ENCODE peak calls at places on chromosomes 7 and 10, in five cellular contexts. N is IMR-90, J is brain microvascular endothelial cell, U is dorsolateral prefrontal cortex, W is upper lobe of left lung. O is an unnamed sample.

GRCh38 chr7:36820527-36821170 is 96.4 kb upstream of the AOAH start:
- DNase-seq in J (no peak), W (no peak), U (no peak), N (no peak), O (no peak)

GRCh38 chr7:81416648-81417047 is 353.2 kb downstream of the HGF start:
- DNase-seq in W (no peak), U (no peak), N (no peak), J (no peak), O (no peak)

GRCh38 chr10:132746801-132747625 is 38.9 kb downstream of the NKX6-2 start:
- DNase-seq in J (no peak), W (no peak), N (no peak), U (no peak), O (no peak)

GRCh38 chr7:118281196-118281595 is 56.7 kb downstream of the ANKRD7 start:
- DNase-seq in U (no peak), W (no peak), N (no peak), J (peak), O (no peak)

GRCh38 chr10:27392606-27393005 is 111.5 kb upstream of the RAB18 start:
- DNase-seq in U (no peak), W (no peak), N (no peak), J (no peak), O (no peak)

GRCh38 chr10:131882151-131882550 is 18.7 kb upstream of the PPP2R2D start:
- DNase-seq in U (no peak), J (no peak), W (no peak), N (no peak), O (no peak)

GRCh38 chr10:28331821-28332220 is 29.0 kb upstream of the MPP7 start:
- DNase-seq in J (peak), N (peak), U (no peak), W (no peak), O (peak)

GRCh38 chr10:109939253-109939961 is 16.1 kb upstream of the XPNPEP1 start:
- DNase-seq in N (no peak), J (no peak), W (no peak), U (no peak), O (no peak)

GRCh38 chr7:149320313-149321124 is 58.5 kb downstream of the ZNF783 start:
- DNase-seq in U (no peak), N (no peak), W (no peak), J (no peak), O (no peak)

GRCh38 chr10:68636335-68636734 is 76.2 kb downstream of the TET1 start:
- DNase-seq in U (no peak), N (no peak), J (no peak), W (no peak), O (no peak)

GRCh38 chr10:45280113-45280512 is 35.3 kb downstream of the OR13A1 start:
- DNase-seq in W (no peak), U (no peak), N (no peak), J (no peak), O (no peak)

GRCh38 chr10:58590152-58590551 is 77.5 kb downstream of the BICC1 start:
- DNase-seq in U (no peak), J (peak), N (peak), W (peak), O (peak)

GRCh38 chr10:98858525-98858924 is 377.1 kb downstream of the HPSE2 start:
- DNase-seq in U (no peak), W (no peak), N (peak), J (no peak), O (no peak)

GRCh38 chr7:46933596-46933995 is 648.3 kb downstream of the TNS3 start:
- DNase-seq in W (no peak), J (no peak), U (no peak), N (no peak), O (peak)

GRCh38 chr10:9189448-9189847 is 1135.0 kb downstream of the GATA3 start:
- DNase-seq in W (no peak), N (no peak), J (no peak), U (no peak), O (no peak)

GRCh38 chr10:9814285-9814866 is 1203.3 kb upstream of the CELF2 start:
- DNase-seq in W (no peak), J (peak), U (no peak), N (peak), O (no peak)

GRCh38 chr7:72254455-72254854 is 157.7 kb downstream of the CALN1 start:
- DNase-seq in J (no peak), N (no peak), W (no peak), U (no peak), O (no peak)

GRCh38 chr10:79242620-79243152 is 104.6 kb upstream of the PPIF start:
- DNase-seq in U (peak), N (peak), W (peak), J (peak), O (no peak)

GRCh38 chr7:92794386-92794785 is 42.0 kb downstream of the CDK6 start:
- DNase-seq in W (no peak), U (no peak), J (no peak), N (no peak), O (no peak)

GRCh38 chr7:15571303-15571878 is 9.6 kb upstream of the AGMO start:
- DNase-seq in U (no peak), W (no peak), N (peak), J (peak), O (no peak)

GRCh38 chr7:105876964-105877601 is 684 bp upstream of the ATXN7L1 start:
- DNase-seq in W (peak), N (peak), U (peak), J (peak), O (no peak)

GRCh38 chr7:85535974-85536729 is 349.3 kb upstream of the SEMA3D start:
- DNase-seq in W (no peak), U (no peak), N (peak), J (no peak), O (no peak)

GRCh38 chr7:55964802-55965470 is 551 bp downstream of the NIPSNAP2 start:
- DNase-seq in U (peak), J (peak), W (peak), N (peak), O (no peak)

DNA sequence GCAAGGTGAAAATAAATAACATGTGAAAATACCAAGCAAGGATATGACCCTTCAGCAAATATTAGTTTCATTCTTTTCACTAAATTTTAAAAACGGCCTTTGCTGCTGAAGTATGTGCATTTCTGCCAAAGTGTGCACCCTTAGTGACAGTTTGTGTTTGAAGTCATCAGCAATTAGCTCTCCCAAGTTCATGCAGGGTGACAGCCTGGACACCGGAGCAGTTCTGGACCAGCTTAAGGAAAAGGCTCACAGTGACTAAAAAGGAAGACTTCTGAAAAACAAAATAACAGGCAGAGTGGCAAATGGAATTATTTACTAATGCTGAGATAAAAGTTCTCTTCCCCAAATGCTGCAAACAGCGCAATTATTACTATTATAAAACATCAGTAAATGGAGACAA is 69.3 kb upstream of the NEBL start:
- DNase-seq in W (no peak), J (no peak), U (no peak), N (no peak), O (no peak)
- TF ChIP-seq CTCF in W (no peak), J (no peak), U (no peak), N (no peak), O (no peak)

GRCh38 chr7:39083781-39084180 is 106.1 kb downstream of the POU6F2 start:
- DNase-seq in W (no peak), J (no peak), N (no peak), U (no peak), O (no peak)

GRCh38 chr7:39085590-39086049 is 107.9 kb downstream of the POU6F2 start:
- DNase-seq in W (peak), U (peak), N (no peak), J (peak), O (no peak)

GRCh38 chr7:39086638-39087360 is 109.1 kb downstream of the POU6F2 start:
- DNase-seq in J (no peak), U (no peak), N (no peak), W (no peak), O (no peak)

GRCh38 chr7:39084344-39084743 is 106.6 kb downstream of the POU6F2 start:
- DNase-seq in J (no peak), W (no peak), N (no peak), U (no peak), O (no peak)

GRCh38 chr7:39085189-39085588 is 107.5 kb downstream of the POU6F2 start:
- DNase-seq in N (no peak), W (no peak), J (no peak), U (no peak), O (no peak)
- H3K4me3 ChIP-seq in N (no peak), W (peak), J (no peak), U (peak), O (no peak)

GRCh38 chr10:104472505-104472904 is 118.9 kb downstream of the CFAP58 start:
- DNase-seq in W (no peak), N (peak), U (no peak), J (peak), O (no peak)
- TF ChIP-seq CTCF in W (no peak), N (no peak), U (no peak), J (no peak), O (no peak)

DNA sequence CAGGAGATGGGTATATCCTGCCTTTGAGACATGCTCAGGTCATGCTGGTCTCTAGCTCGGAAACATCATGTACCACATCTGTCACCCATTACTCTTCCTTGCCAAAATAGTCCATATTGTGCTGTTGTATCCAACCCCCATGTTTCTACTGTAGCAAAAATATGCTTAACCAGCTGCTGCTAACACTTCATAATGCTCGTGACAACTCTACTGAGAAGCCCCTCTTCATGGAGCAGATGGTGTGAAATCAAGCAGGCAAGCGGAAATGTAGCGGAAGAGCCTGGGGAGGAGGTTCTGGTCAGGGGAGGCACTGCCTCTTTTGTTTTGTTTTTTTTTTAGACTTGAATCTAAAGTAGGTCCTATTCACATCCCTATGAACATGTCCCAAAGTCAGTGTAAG is 82.9 kb downstream of the NPY start:
- DNase-seq in J (no peak), N (no peak), U (no peak), W (no peak), O (no peak)
- H3K4me3 ChIP-seq in J (no peak), N (no peak), U (no peak), W (no peak), O (no peak)

GRCh38 chr10:78035437-78035836 is 1.8 kb downstream of the RPS24 start:
- DNase-seq in W (no peak), U (no peak), J (no peak), N (no peak), O (no peak)
- TF ChIP-seq CTCF in W (no peak), U (no peak), J (no peak), N (no peak), O (no peak)

GRCh38 chr10:30357075-30357801 is 8.2 kb upstream of the MTPAP start:
- DNase-seq in U (no peak), W (no peak), J (no peak), N (no peak), O (no peak)
- H3K4me3 ChIP-seq in U (no peak), W (no peak), J (no peak), N (no peak), O (no peak)

DNA sequence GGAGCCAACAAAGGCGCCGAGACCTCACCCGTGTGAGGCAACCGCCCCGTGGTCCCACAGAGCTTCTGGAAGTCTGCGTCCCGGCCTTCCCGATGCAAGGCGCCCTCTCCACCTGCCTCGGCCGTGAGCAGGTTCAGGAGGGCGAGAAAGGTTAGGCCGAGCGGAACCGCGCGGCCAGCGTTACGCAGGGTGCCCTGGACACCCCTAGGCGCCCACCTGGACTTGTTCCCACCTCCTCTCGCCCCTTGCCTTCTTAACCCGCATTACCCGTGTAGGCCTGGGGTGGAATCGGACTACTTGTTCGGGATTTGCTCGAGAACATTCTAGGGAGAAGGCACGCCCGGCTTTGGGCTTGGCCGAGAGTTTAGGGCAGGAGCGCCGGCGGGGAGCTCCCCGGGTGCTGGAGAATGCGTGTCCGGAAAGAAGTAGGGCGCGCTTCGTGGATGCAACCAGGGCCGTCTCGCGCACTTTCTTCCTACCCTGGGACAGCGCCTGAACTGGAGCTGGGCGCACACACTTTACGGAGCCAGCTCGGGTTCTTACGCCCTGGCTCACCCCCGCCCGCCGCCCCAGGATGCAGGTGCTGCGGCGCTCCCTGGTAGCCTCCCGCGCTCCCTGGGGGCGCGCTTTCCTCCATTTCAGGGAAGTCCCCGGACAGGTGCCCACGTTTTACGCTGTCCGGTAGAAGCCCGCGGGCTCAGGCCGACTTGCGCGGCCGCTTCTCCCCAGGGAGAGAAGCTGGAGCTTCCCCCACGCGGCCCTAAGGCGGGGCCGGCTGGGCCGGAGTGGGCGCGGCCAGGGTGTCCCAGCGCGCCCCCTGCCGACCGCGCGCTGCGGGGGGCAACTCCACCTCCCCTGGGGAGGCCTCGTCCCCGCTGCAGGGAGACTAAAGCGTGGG is 74.5 kb downstream of the INSIG1 start:
- DNase-seq in J (no peak), W (no peak), U (peak), N (no peak), O (no peak)
- TF ChIP-seq CTCF in J (no peak), W (peak), U (no peak), N (peak), O (no peak)

GRCh38 chr7:154343778-154344412 is 291.7 kb downstream of the DPP6 start:
- DNase-seq in U (no peak), W (no peak), J (no peak), N (no peak), O (no peak)

GRCh38 chr7:154342971-154343633 is 290.9 kb downstream of the DPP6 start:
- DNase-seq in J (no peak), U (no peak), N (no peak), W (no peak), O (no peak)

GRCh38 chr7:154345093-154345492 is 292.9 kb downstream of the DPP6 start:
- DNase-seq in N (no peak), W (no peak), U (no peak), J (no peak), O (no peak)

GRCh38 chr7:154350892-154351291 is 298.7 kb downstream of the DPP6 start:
- DNase-seq in W (no peak), J (no peak), N (no peak), U (no peak), O (no peak)

DNA sequence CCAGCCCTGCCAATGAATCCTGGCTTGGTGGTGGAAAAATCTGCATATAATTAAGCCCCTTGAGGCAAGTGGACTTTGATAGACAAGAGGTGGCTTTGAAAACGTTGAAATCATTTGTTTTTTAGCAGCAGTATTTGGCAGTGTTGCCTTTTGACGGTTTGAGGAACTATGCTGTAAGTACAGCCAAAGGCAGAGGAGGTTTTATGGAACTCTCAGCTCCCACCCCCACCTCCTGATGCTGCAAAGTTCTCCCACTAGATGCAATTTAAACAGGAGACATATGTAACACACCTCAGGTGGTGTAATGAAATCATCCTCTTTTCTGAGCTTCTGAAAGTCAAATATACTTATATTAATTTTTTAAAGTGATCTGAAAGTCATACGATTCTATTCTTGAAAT is 295.7 kb downstream of the DPP6 start:
- DNase-seq in J (no peak), N (no peak), U (no peak), W (no peak), O (no peak)
- H3K4me3 ChIP-seq in J (no peak), N (no peak), U (no peak), W (no peak), O (no peak)

DNA sequence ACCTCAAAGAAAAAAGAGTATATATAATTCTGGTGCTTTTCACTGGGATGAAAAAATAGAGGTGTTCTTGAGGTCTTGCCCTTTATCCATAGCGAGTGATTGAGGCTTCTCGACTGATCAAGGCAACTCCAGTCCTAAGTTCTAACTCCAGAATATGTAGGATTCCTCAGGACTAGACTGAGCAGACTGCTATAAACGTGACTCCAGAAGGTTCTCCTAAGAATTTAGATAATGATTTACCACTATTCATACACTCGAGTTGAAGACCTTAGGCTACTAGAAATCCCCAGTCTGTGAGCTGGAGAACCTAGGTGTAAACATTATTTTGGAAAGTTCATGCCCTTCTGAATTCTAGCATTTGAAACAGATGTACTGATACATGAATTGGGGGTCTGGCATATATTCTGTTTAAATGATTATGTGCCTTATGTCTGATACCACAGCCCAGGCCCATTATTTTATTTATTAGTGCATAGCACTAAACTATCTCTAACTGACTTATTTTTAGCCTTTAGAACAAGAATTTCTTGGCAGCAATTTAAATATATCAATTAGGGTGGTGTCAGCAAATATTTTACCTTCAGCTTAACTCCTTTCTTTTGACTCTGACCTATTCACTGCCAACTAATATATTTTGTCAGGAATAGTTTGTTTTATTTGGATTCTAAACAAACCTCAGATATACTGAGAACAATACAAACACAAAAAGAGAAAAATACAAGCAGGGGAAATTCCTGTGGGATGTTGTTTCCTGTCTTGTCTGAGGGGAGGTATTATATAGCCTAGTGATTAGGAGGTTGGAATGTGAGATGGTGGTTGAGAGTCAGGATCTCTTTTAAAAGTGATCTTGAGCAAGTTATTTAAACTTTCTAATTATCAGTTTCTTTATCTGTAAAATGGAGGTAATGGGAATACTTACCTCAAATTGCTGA is 75.8 kb downstream of the PODXL start:
- DNase-seq in N (no peak), J (peak), W (no peak), U (no peak), O (peak)
- TF ChIP-seq CTCF in N (no peak), J (no peak), W (no peak), U (no peak), O (no peak)

GRCh38 chr7:21427861-21428641 is at the start of gene SP4:
- DNase-seq in J (peak), W (peak), N (peak), U (peak), O (peak)

GRCh38 chr7:21429021-21429420 is 1.1 kb downstream of the SP4 start:
- DNase-seq in J (no peak), N (no peak), W (no peak), U (no peak), O (no peak)

GRCh38 chr7:21428642-21428941 is 709 bp downstream of the SP4 start:
- DNase-seq in W (no peak), J (no peak), N (no peak), U (no peak), O (no peak)

GRCh38 chr7:21426286-21426957 is 1.5 kb upstream of the SP4 start:
- DNase-seq in N (no peak), U (no peak), W (no peak), J (no peak), O (no peak)

GRCh38 chr7:21426958-21427860 is 674 bp upstream of the SP4 start:
- DNase-seq in J (peak), W (peak), U (peak), N (peak), O (peak)
- H3K4me3 ChIP-seq in J (peak), W (peak), U (peak), N (peak), O (peak)

O was measured in astrocyte of the cerebellum.